ENCODE peak calls at places on chromosomes 5 and 9, in nine cellular contexts. K is mucosa of gallbladder; X is AG04450; M is brain microvascular endothelial cell; I is H7; G is vagina; F is NCI-H1436 treated with DMSO at 0.1 percent for 48 hours; J is activated T-cell treated with anti-CD3 and anti-CD28 coated beads, Interleukin-2, amount 50 U/mL, for 1 hour; Z is sciatic nerve. S is an unnamed sample.

GRCh38 chr9:130837002-130837511 is 2.0 kb downstream of the ABL1 start:
- DNase-seq in F (no peak), J (no peak), M (no peak), G (no peak), X (no peak), Z (no peak), I (peak; percentile 42), K (no peak), S (no peak)

GRCh38 chr5:34012791-34013190 is 4.9 kb upstream of the AMACR start:
- DNase-seq in X (no peak), I (no peak), K (no peak), M (no peak), J (no peak), F (no peak), G (no peak), Z (no peak), S (no peak)

GRCh38 chr9:4530375-4530774 is 40.1 kb downstream of the SLC1A1 start:
- DNase-seq in Z (no peak), F (no peak), J (no peak), I (no peak), G (no peak), X (no peak), M (no peak), K (no peak), S (peak; percentile 48)

GRCh38 chr9:112884721-112885120 is 6.0 kb downstream of the SLC46A2 start:
- DNase-seq in Z (no peak), G (no peak), M (no peak), J (no peak), I (no peak), K (no peak), X (no peak), F (no peak), S (no peak)

GRCh38 chr9:8012986-8013385 is 213.4 kb upstream of the DMAC1 start:
- DNase-seq in Z (no peak), F (no peak), K (no peak), X (no peak), G (no peak), J (no peak), M (no peak), I (no peak), S (no peak)

GRCh38 chr5:10859393-10860195 is 98.6 kb upstream of the DAP start:
- DNase-seq in I (no peak), M (no peak), K (no peak), F (no peak), J (no peak), Z (peak; percentile 69), G (no peak), X (no peak), S (no peak)

GRCh38 chr5:32506251-32506661 is 61.7 kb upstream of the ZFR start:
- DNase-seq in M (no peak), F (no peak), J (no peak), I (no peak), Z (no peak), G (no peak), K (no peak), X (no peak), S (no peak)

GRCh38 chr5:180519098-180519497 is 24.9 kb downstream of the CNOT6 start:
- DNase-seq in F (no peak), I (no peak), X (no peak), K (no peak), Z (no peak), M (no peak), G (no peak), J (no peak), S (no peak)

GRCh38 chr5:136222575-136223235 is 29.7 kb upstream of the SMIM32 start:
- DNase-seq in J (no peak), G (no peak), K (no peak), I (no peak), X (no peak), F (no peak), M (no peak), Z (no peak), S (no peak)

GRCh38 chr9:101566904-101567724 is 27.7 kb downstream of the PPP3R2 start:
- DNase-seq in G (no peak), Z (no peak), F (no peak), I (no peak), M (peak; percentile 71), K (no peak), X (no peak), J (no peak), S (peak; percentile 31)

GRCh38 chr5:98110270-98110669 is 663.2 kb upstream of the RGMB start:
- DNase-seq in X (peak; percentile 90), Z (no peak), K (no peak), F (no peak), G (no peak), J (no peak), M (peak; percentile 90), I (no peak), S (no peak)

GRCh38 chr9:76203373-76203772 is 190.9 kb downstream of the RFK start:
- DNase-seq in I (no peak), X (no peak), M (no peak), Z (no peak), F (no peak), J (no peak), K (peak; percentile 37), G (no peak), S (no peak)

GRCh38 chr5:126438267-126438666 is 15.1 kb downstream of the GRAMD2B start:
- DNase-seq in I (no peak), X (no peak), F (no peak), Z (no peak), G (no peak), M (no peak), K (no peak), J (no peak), S (no peak)

GRCh38 chr5:151570058-151570457 is 21.1 kb downstream of the FAT2 start:
- DNase-seq in J (no peak), M (no peak), X (no peak), K (no peak), I (no peak), F (no peak), Z (no peak), G (no peak), S (no peak)

GRCh38 chr5:94243612-94244011 is 374.8 kb downstream of the KIAA0825 start:
- DNase-seq in K (no peak), Z (no peak), I (no peak), F (no peak), J (no peak), G (no peak), M (no peak), X (no peak), S (no peak)

GRCh38 chr5:33662721-33663435 is 222.1 kb downstream of the TARS1 start:
- DNase-seq in X (no peak), J (no peak), G (no peak), M (peak; percentile 65), I (no peak), F (no peak), Z (no peak), K (no peak), S (no peak)

GRCh38 chr9:22682536-22683392 is 236.1 kb downstream of the DMRTA1 start:
- DNase-seq in Z (no peak), M (no peak), K (no peak), G (no peak), X (peak; percentile 49), J (no peak), F (no peak), I (no peak), S (no peak)

GRCh38 chr5:180330810-180331646 is 22.1 kb downstream of the GFPT2 start:
- DNase-seq in X (peak; percentile 88), M (peak; percentile 97), I (peak; percentile 45), F (no peak), J (no peak), K (peak; percentile 32), Z (no peak), G (peak; percentile 99), S (no peak)

GRCh38 chr5:53211799-53212198 is 102.2 kb upstream of the MOCS2 start:
- DNase-seq in M (peak; percentile 81), K (no peak), G (no peak), I (no peak), J (no peak), X (no peak), F (no peak), Z (no peak), S (no peak)

GRCh38 chr9:34961574-34962480 is 3.7 kb downstream of the PHF24 start:
- DNase-seq in Z (no peak), F (no peak), K (no peak), I (no peak), J (no peak), X (peak; percentile 32), G (no peak), M (peak; percentile 23), S (no peak)

GRCh38 chr5:171264842-171265241 is 44.2 kb upstream of the TLX3 start:
- DNase-seq in X (no peak), M (no peak), G (no peak), K (no peak), F (no peak), Z (no peak), J (no peak), I (no peak), S (no peak)

GRCh38 chr5:161847896-161848510 is at the start of gene GABRA1:
- DNase-seq in F (no peak), X (no peak), Z (no peak), G (no peak), M (no peak), I (peak; percentile 26), K (no peak), J (no peak), S (no peak)

GRCh38 chr5:65359981-65360380 is 121.7 kb downstream of the ADAMTS6 start:
- DNase-seq in K (no peak), G (no peak), F (no peak), X (no peak), I (no peak), J (no peak), Z (no peak), M (no peak), S (no peak)

GRCh38 chr9:27530915-27531762 is 1.5 kb upstream of the MOB3B start:
- DNase-seq in K (no peak), I (no peak), G (no peak), J (no peak), Z (no peak), X (no peak), F (no peak), M (no peak), S (no peak)

GRCh38 chr5:38921174-38921573 is 75.4 kb downstream of the OSMR start:
- DNase-seq in I (peak; percentile 44), M (no peak), K (no peak), X (no peak), Z (no peak), F (no peak), G (no peak), J (no peak), S (no peak)